ENCODE peak calls at places on chromosomes 5 and 9, in four cellular contexts. T, L, A and M are unnamed samples.

GRCh38 chr5:143239877-143240518 is 163.5 kb downstream of the NR3C1 start:
- DNase-seq in L (no peak), A (no peak), T (no peak), M (no peak)

GRCh38 chr5:31213676-31214638 is 20.5 kb downstream of the CDH6 start:
- DNase-seq in A (no peak), T (no peak), L (no peak), M (no peak)

GRCh38 chr5:51661646-51662265 is 278.5 kb downstream of the ISL1 start:
- DNase-seq in L (no peak), A (no peak), T (no peak), M (no peak)

GRCh38 chr5:8320244-8320643 is 451.3 kb downstream of the MTRR start:
- DNase-seq in T (no peak), L (no peak), A (no peak), M (no peak)

GRCh38 chr9:111919875-111920274 is 23.3 kb downstream of the UGCG start:
- DNase-seq in T (no peak), A (no peak), L (no peak), M (no peak)

GRCh38 chr9:125517577-125517976 is 189.4 kb downstream of the MAPKAP1 start:
- DNase-seq in L (no peak), A (no peak), T (no peak), M (no peak)

GRCh38 chr9:128072144-128073021 is 4.4 kb downstream of the SLC25A25 start:
- DNase-seq in L (peak), T (no peak), A (peak), M (peak)

GRCh38 chr9:112112941-112113399 is 62.1 kb downstream of the SUSD1 start:
- DNase-seq in L (peak), T (no peak), A (no peak), M (no peak)

GRCh38 chr5:431001-431710 is 11.8 kb upstream of the EXOC3 start:
- DNase-seq in A (no peak), L (no peak), T (no peak), M (no peak)

GRCh38 chr9:421896-422295 is 207.2 kb downstream of the DOCK8 start:
- DNase-seq in L (no peak), A (no peak), T (no peak), M (no peak)

GRCh38 chr5:14245526-14245925 is 102.4 kb downstream of the TRIO start:
- DNase-seq in A (no peak), T (no peak), L (no peak), M (no peak)

GRCh38 chr9:34310205-34310604 is 18.9 kb downstream of the KIF24 start:
- DNase-seq in T (no peak), L (no peak), A (no peak), M (no peak)

GRCh38 chr5:132771559-132771998 is 5.5 kb downstream of the SEPTIN8 start:
- DNase-seq in A (no peak), L (no peak), T (no peak), M (no peak)

GRCh38 chr9:117412006-117412715 is 2.7 kb downstream of the ASTN2 start:
- DNase-seq in A (no peak), L (peak), T (no peak), M (peak)

GRCh38 chr5:149200355-149200754 is 59.1 kb downstream of the ABLIM3 start:
- DNase-seq in T (no peak), A (no peak), L (no peak), M (peak)

GRCh38 chr9:93670208-93671029 is 94.0 kb downstream of the PHF2 start:
- DNase-seq in T (no peak), A (no peak), L (no peak), M (peak)

GRCh38 chr5:38615042-38615441 is 58.6 kb upstream of the LIFR start:
- DNase-seq in L (no peak), A (no peak), T (no peak), M (no peak)

GRCh38 chr5:171432581-171433351 is 13.3 kb downstream of the FGF18 start:
- DNase-seq in L (no peak), T (no peak), A (no peak), M (no peak)

GRCh38 chr9:93651521-93651950 is 75.2 kb downstream of the PHF2 start:
- DNase-seq in L (no peak), A (no peak), T (no peak), M (no peak)